ENCODE peak calls at places on chromosomes 5 and 9, in nine cellular contexts. W is choroid plexus epithelial cell, I is body of pancreas, Y is WERI-Rb-1, A is neural progenitor cell, L is BE2C, P is AG10803, C is endothelial cell, V is endodermal cell. U is an unnamed sample.

GRCh38 chr5:133938932-133939331 is 29.5 kb downstream of the C5orf15 start:
- DNase-seq in W (no peak), I (no peak), Y (no peak), A (no peak), L (no peak), P (no peak), C (no peak), V (no peak), U (no peak)

GRCh38 chr5:145540375-145540774 is 294.8 kb downstream of the PRELID2 start:
- DNase-seq in W (peak), I (no peak), Y (no peak), A (no peak), L (no peak), P (no peak), C (no peak), V (no peak), U (peak)

GRCh38 chr5:180090769-180091546 is 19.4 kb upstream of the RNF130 start:
- DNase-seq in W (peak), I (peak), Y (peak), A (peak), L (no peak), P (peak), C (peak), V (peak), U (peak)

GRCh38 chr9:30198463-30199309 is 2185.8 kb upstream of the ACO1 start:
- DNase-seq in W (no peak), I (no peak), Y (no peak), A (no peak), L (no peak), P (no peak), C (no peak), V (no peak), U (no peak)

GRCh38 chr9:95517559-95517933 is 775 bp upstream of the PTCH1 start:
- DNase-seq in W (no peak), I (no peak), Y (no peak), A (no peak), L (no peak), P (no peak), C (no peak), V (no peak), U (no peak)

GRCh38 chr9:99253772-99254431 is 31.8 kb downstream of the SEC61B start:
- DNase-seq in W (no peak), I (no peak), Y (no peak), A (peak), L (no peak), P (no peak), C (no peak), V (peak), U (peak)

GRCh38 chr9:114247491-114247890 is 75.4 kb upstream of the ORM1 start:
- DNase-seq in W (no peak), I (no peak), Y (no peak), A (no peak), L (no peak), P (no peak), C (no peak), V (no peak), U (no peak)

GRCh38 chr9:122389799-122390481 is 19.1 kb downstream of the PTGS1 start:
- DNase-seq in W (no peak), I (no peak), Y (no peak), A (no peak), L (no peak), P (no peak), C (peak), V (peak), U (peak)

GRCh38 chr9:105969672-105970071 is 275.3 kb downstream of the TMEM38B start:
- DNase-seq in W (no peak), I (no peak), Y (no peak), A (no peak), L (no peak), P (peak), C (no peak), V (no peak), U (peak)

GRCh38 chr5:114387433-114387832 is 25.6 kb downstream of the KCNN2 start:
- DNase-seq in W (no peak), I (no peak), Y (no peak), A (peak), L (no peak), P (no peak), C (no peak), V (no peak), U (no peak)

DNA sequence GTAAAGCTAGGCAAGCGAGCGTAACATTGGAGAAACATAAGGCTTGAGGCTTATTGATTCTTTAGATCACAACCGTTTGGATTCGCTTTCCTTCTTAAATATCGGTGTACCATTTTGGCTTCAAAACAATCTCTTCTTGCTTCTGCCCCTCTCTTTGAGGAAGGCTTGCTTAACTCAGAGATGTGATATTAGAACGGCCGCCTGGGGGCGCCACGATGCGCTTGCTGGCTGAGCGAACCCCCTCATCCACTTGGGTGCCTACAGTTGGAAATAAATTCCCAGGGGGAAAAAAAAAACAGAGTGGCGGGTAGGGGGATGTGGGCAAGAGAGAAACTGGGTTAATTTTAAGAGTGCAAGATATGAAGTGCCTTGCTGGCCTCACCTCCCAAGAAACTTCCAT is 116.0 kb downstream of the DPYSL3 start:
- DNase-seq in W (no peak), I (no peak), Y (peak), A (peak), L (no peak), P (no peak), C (peak), V (peak), U (no peak)
- TF ChIP-seq CTCF in W (peak), I (no peak), Y (peak), A (peak), L (peak), P (peak), C (peak), V (peak), U (peak)

DNA sequence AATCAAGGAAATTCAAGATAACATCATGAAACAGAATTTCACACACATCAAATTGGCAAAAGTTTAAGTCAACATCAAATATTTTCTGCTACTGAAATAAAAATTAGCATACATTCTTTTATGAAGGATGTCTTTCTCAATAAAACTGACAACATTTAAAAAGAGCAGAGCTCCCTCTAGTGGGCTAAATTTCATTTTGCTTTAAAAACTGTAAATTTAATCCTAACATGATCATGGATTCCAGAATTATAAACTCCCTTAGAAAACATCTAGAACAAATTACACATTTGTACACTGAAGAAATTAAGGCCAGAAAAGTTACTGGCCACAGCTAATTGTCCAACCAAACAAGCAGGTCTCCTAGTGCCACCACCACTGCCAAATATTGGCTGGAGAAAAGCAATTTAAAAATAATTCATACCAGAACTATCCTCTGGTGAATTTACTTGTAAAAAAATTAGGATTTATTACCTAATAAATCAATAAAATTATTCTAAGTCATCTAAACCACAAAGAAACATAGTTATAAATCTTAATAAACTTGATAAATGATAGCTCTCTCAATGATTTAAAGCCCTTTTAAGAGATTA is 31.2 kb downstream of the DEPDC1B start:
- DNase-seq in W (peak), I (no peak), Y (no peak), A (peak), L (no peak), P (peak), C (no peak), V (no peak), U (peak)
- TF ChIP-seq CTCF in W (peak), I (peak), Y (peak), A (peak), L (peak), P (peak), C (peak), V (peak), U (peak)

DNA sequence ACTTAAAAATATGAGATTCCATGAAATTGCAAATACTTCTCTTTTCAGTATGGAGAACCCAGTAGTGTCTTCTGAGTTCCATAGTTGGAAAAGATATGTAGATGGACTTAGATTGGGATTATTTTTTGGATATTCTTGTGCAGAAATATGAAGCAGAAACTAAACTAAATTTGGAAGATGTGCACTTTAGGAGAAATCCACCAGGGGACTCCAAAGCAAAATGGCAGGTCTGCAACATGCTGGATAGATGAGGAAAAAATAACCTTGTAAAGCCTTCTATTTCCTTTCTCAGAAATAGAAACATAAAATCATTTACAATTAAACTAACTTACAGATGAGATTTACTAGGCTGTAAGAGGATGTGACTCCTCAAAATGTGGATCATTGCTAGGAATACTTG is 49.2 kb upstream of the MINAR2 start:
- DNase-seq in W (peak), I (no peak), Y (no peak), A (no peak), L (no peak), P (no peak), C (no peak), V (no peak), U (no peak)
- TF ChIP-seq CTCF in W (peak), I (no peak), Y (no peak), A (peak), L (peak), P (no peak), C (peak), V (peak), U (peak)

DNA sequence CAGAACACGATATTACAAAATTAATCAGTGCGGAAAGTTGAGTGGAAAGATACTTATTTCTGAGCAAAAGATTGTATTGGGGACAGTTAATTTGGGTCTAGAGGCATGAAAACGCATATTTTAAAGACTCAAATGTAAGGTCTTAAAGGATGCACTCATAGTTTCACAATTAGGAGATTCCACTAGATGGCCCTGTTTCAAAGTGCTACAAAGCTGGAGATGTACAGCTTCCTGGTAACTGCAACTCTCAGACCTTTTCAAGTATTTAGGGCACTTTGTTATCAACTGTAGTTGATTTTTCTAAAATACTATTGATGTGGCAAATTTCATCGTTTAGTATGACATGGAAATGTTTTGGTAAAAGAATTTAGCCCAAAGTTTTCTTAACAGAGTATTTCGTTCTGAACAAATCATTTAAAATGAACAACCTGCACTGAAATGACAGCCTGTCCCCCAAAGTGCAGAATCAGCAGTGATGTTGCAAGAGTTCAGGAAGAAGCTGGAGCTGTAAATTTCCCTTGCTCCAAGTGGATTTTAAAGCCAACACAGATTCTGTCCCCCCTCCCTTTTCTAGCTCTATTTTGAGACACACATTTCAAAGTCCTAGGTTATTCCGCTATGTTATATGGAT is 16.2 kb upstream of the NDUFB6 start:
- DNase-seq in W (peak), I (no peak), Y (no peak), A (peak), L (no peak), P (peak), C (no peak), V (no peak), U (peak)
- TF ChIP-seq CTCF in W (peak), I (peak), Y (peak), A (peak), L (peak), P (peak), C (no peak), V (peak), U (peak)

DNA sequence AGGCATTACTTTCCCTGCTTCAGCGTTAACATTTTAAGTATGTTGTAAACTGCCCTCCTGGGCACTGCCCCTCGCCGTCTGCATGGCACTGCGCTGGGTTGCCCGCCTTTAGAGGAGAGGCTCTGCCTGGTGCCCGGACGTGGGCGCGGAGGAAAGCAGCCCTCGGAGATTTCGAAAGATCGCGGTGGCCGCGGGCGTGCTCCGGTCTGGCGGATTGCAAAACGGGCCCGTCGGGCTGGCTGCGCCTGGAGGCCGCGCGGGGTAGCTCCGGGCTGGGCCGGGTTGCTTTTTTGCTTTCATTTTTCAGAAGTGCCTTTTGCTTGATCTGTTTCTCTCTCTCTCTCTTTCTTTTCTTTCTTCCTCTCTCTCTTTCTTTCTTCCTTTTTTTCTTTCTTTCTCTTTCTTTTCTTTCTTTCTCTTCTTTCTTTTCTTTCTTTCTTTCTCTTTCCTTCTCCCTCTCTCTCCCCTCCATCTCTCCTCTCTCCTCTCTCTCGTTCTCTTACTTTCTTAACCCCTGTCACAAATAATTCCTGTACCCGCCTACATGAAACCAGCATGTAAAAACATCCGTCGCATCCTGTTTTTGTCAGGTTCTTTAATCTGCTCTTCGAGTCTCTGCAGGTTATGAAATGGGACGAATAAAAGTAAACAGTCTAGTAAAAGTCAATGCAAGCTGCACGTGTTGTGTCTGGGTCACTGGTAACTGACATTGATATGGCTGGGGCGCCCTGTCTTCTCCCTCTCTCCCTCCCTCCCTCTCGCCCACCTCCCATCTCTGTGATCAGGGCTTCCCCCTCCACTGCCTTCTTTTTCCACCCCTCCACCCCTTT is 1.7 kb downstream of the FST start:
- DNase-seq in W (peak), I (peak), Y (no peak), A (peak), L (peak), P (peak), C (peak), V (peak), U (peak)
- TF ChIP-seq CTCF in W (no peak), I (peak), Y (no peak), A (peak), L (no peak), P (peak), C (no peak), V (peak), U (no peak)

GRCh38 chr5:159442210-159442850 is 112.0 kb upstream of the IL12B start:
- DNase-seq in W (no peak), I (no peak), Y (peak), A (peak), L (no peak), P (no peak), C (no peak), V (peak), U (no peak)
- TF ChIP-seq CTCF in W (peak), I (no peak), Y (no peak), A (peak), L (no peak), P (no peak), C (no peak), V (peak), U (no peak)

DNA sequence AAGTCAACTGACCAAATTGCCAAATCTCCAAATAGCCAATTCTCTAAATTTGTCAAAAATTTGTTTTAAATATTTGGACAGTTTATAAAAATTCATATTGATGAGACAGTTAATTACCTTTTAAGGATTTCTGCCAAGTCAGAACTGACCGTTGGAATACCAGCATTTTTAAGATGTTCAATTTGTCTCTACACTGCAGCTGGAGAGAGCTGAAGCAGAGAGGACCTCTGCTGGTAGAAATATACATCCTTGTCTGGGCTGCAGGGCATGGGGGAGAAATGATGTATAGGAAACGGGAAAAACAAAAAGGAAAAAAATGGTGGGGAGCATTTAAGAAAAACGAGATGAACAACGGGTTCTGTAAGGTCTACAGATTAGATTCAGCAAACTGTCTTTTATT is 16.8 kb downstream of the NR6A1 start:
- DNase-seq in W (peak), I (no peak), Y (no peak), A (no peak), L (peak), P (peak), C (no peak), V (no peak), U (peak)
- TF ChIP-seq CTCF in W (peak), I (no peak), Y (peak), A (peak), L (peak), P (peak), C (no peak), V (peak), U (peak)

GRCh38 chr9:136628287-136628686 is 34.4 kb upstream of the EGFL7 start:
- DNase-seq in W (no peak), I (no peak), Y (peak), A (no peak), L (peak), P (no peak), C (peak), V (no peak), U (no peak)

GRCh38 chr9:136626740-136627642 is 35.7 kb upstream of the EGFL7 start:
- DNase-seq in W (no peak), I (peak), Y (peak), A (peak), L (peak), P (no peak), C (peak), V (peak), U (peak)

GRCh38 chr9:136626066-136626725 is 36.5 kb upstream of the EGFL7 start:
- DNase-seq in W (no peak), I (peak), Y (peak), A (no peak), L (peak), P (no peak), C (no peak), V (no peak), U (no peak)

GRCh38 chr9:136629001-136629878 is 33.5 kb upstream of the EGFL7 start:
- DNase-seq in W (no peak), I (no peak), Y (peak), A (no peak), L (peak), P (no peak), C (no peak), V (peak), U (no peak)

GRCh38 chr9:136627703-136628102 is 35.0 kb upstream of the EGFL7 start:
- DNase-seq in W (no peak), I (no peak), Y (no peak), A (no peak), L (peak), P (no peak), C (no peak), V (no peak), U (no peak)
- TF ChIP-seq CTCF in W (no peak), I (no peak), Y (no peak), A (no peak), L (no peak), P (no peak), C (no peak), V (no peak), U (no peak)

GRCh38 chr5:64592942-64593341 is 87.1 kb downstream of the RGS7BP start:
- DNase-seq in W (no peak), I (no peak), Y (no peak), A (no peak), L (no peak), P (no peak), C (no peak), V (no peak), U (no peak)

GRCh38 chr5:64599226-64599625 is 91.1 kb upstream of the SHISAL2B start:
- DNase-seq in W (no peak), I (no peak), Y (no peak), A (no peak), L (no peak), P (no peak), C (no peak), V (no peak), U (no peak)

GRCh38 chr5:64594025-64594424 is 88.2 kb downstream of the RGS7BP start:
- DNase-seq in W (no peak), I (no peak), Y (no peak), A (no peak), L (no peak), P (no peak), C (no peak), V (no peak), U (no peak)

GRCh38 chr5:64595519-64595855 is 89.7 kb downstream of the RGS7BP start:
- DNase-seq in W (no peak), I (no peak), Y (no peak), A (no peak), L (no peak), P (no peak), C (no peak), V (no peak), U (no peak)

GRCh38 chr5:64594601-64595518 is 89.0 kb downstream of the RGS7BP start:
- DNase-seq in W (peak), I (no peak), Y (peak), A (peak), L (peak), P (no peak), C (peak), V (peak), U (peak)
- TF ChIP-seq CTCF in W (peak), I (no peak), Y (peak), A (peak), L (peak), P (no peak), C (peak), V (peak), U (no peak)

GRCh38 chr5:177335701-177336065 is 15.8 kb downstream of the LMAN2 start:
- DNase-seq in W (no peak), I (no peak), Y (no peak), A (no peak), L (no peak), P (no peak), C (no peak), V (no peak), U (no peak)

GRCh38 chr5:177336603-177337494 is 14.6 kb downstream of the LMAN2 start:
- DNase-seq in W (no peak), I (no peak), Y (no peak), A (no peak), L (no peak), P (no peak), C (no peak), V (no peak), U (no peak)

GRCh38 chr5:177334155-177334551 is 17.3 kb downstream of the LMAN2 start:
- DNase-seq in W (no peak), I (no peak), Y (no peak), A (no peak), L (peak), P (no peak), C (no peak), V (no peak), U (no peak)

GRCh38 chr5:177335043-177335700 is 16.3 kb downstream of the LMAN2 start:
- DNase-seq in W (no peak), I (no peak), Y (no peak), A (no peak), L (no peak), P (no peak), C (no peak), V (no peak), U (no peak)

GRCh38 chr5:177336112-177336511 is 15.4 kb downstream of the LMAN2 start:
- DNase-seq in W (no peak), I (peak), Y (peak), A (peak), L (peak), P (no peak), C (peak), V (no peak), U (peak)
- TF ChIP-seq CTCF in W (peak), I (peak), Y (peak), A (peak), L (peak), P (peak), C (no peak), V (peak), U (peak)

U was measured in epithelial cell of esophagus.